ENCODE peak calls at places on chromosomes 12 and 14, in nine cellular contexts. T, E, Y, V, F, G, A, U and P are unnamed samples.

GRCh38 chr12:39103552-39104165 is 198.3 kb upstream of the CPNE8 start:
- DNase-seq in T (peak), E (no peak), V (no peak), A (peak), U (no peak), F (peak), Y (peak), G (peak), P (peak)

GRCh38 chr14:104293231-104293841 is 154.9 kb downstream of the KIF26A start:
- DNase-seq in E (no peak), U (no peak), V (no peak), T (no peak), A (no peak), Y (no peak), F (no peak), G (no peak), P (no peak)

GRCh38 chr12:6167327-6168280 is 32.6 kb upstream of the CD9 start:
- DNase-seq in G (no peak), T (no peak), V (no peak), Y (peak), E (peak), U (no peak), F (peak), A (peak), P (no peak)

GRCh38 chr12:112564160-112564559 is 145.4 kb downstream of the PTPN11 start:
- DNase-seq in E (no peak), A (no peak), U (no peak), T (no peak), G (peak), Y (no peak), V (no peak), F (no peak), P (no peak)

GRCh38 chr14:41749425-41749824 is 142.7 kb downstream of the LRFN5 start:
- DNase-seq in V (no peak), Y (peak), U (no peak), E (no peak), G (no peak), F (no peak), A (peak), T (peak), P (no peak)

GRCh38 chr12:11651785-11652184 is 2.3 kb downstream of the ETV6 start:
- DNase-seq in V (no peak), U (no peak), F (peak), Y (peak), G (no peak), T (peak), A (no peak), E (no peak), P (no peak)

GRCh38 chr14:94946244-94946643 is 176.3 kb upstream of the GSC start:
- DNase-seq in V (no peak), T (no peak), F (no peak), G (no peak), U (no peak), Y (no peak), A (no peak), E (no peak), P (no peak)

GRCh38 chr12:121468451-121468850 is 68.5 kb downstream of the RNF34 start:
- DNase-seq in A (no peak), G (peak), F (peak), U (no peak), T (no peak), Y (no peak), E (no peak), V (no peak), P (no peak)

GRCh38 chr12:28171356-28172060 is 18.7 kb upstream of the CCDC91 start:
- DNase-seq in A (no peak), T (no peak), F (peak), G (no peak), V (no peak), Y (peak), U (no peak), E (no peak), P (no peak)

GRCh38 chr12:120267736-120268135 is 2.2 kb upstream of the PXN start:
- DNase-seq in T (peak), U (no peak), V (no peak), A (no peak), E (no peak), G (no peak), F (no peak), Y (no peak), P (no peak)

GRCh38 chr12:116076399-116076798 is 201.1 kb downstream of the MED13L start:
- DNase-seq in Y (peak), A (no peak), V (no peak), T (no peak), E (no peak), G (no peak), U (no peak), F (peak), P (no peak)

GRCh38 chr12:93199831-93200236 is 177.9 kb upstream of the NUDT4 start:
- DNase-seq in V (no peak), T (no peak), F (no peak), E (no peak), U (no peak), G (no peak), Y (peak), A (peak), P (no peak)

GRCh38 chr12:91219511-91219910 is 36.9 kb upstream of the DCN start:
- DNase-seq in U (no peak), T (no peak), Y (peak), E (no peak), F (peak), V (no peak), A (peak), G (no peak), P (no peak)

GRCh38 chr14:58746261-58746660 is 108.5 kb downstream of the DACT1 start:
- DNase-seq in Y (peak), G (no peak), A (peak), T (peak), U (no peak), E (no peak), V (no peak), F (peak), P (peak)

GRCh38 chr14:32306549-32306948 is 22.5 kb upstream of the AKAP6 start:
- DNase-seq in Y (peak), A (no peak), E (no peak), V (no peak), U (no peak), F (no peak), G (no peak), T (no peak), P (no peak)

GRCh38 chr12:29552324-29552927 is 54.9 kb upstream of the OVCH1 start:
- DNase-seq in G (peak), E (peak), F (peak), Y (peak), A (peak), T (peak), U (peak), V (peak), P (peak)

GRCh38 chr12:106089935-106090334 is 48.8 kb downstream of the NUAK1 start:
- DNase-seq in Y (no peak), V (no peak), F (no peak), G (no peak), E (no peak), T (no peak), A (no peak), U (no peak), P (no peak)

GRCh38 chr12:131219173-131220006 is 265.7 kb downstream of the ADGRD1 start:
- DNase-seq in E (no peak), U (no peak), Y (no peak), T (no peak), F (no peak), A (no peak), G (no peak), V (no peak), P (no peak)

GRCh38 chr14:104219731-104220224 is 81.4 kb downstream of the KIF26A start:
- DNase-seq in T (no peak), V (no peak), G (no peak), E (no peak), F (no peak), A (no peak), U (no peak), Y (no peak), P (no peak)

GRCh38 chr12:54052745-54053624 is 650 bp upstream of the HOXC4 start:
- DNase-seq in Y (no peak), T (peak), E (no peak), G (no peak), A (no peak), V (no peak), F (no peak), U (no peak), P (no peak)

GRCh38 chr12:62123721-62124203 is 136.4 kb upstream of the USP15 start:
- DNase-seq in T (peak), A (peak), V (peak), E (peak), F (peak), U (no peak), G (peak), Y (peak), P (no peak)

GRCh38 chr14:94598816-94599655 is 13.2 kb upstream of the SERPINA3 start:
- DNase-seq in E (peak), U (no peak), V (peak), G (peak), F (peak), T (peak), A (peak), Y (peak), P (peak)

DNA sequence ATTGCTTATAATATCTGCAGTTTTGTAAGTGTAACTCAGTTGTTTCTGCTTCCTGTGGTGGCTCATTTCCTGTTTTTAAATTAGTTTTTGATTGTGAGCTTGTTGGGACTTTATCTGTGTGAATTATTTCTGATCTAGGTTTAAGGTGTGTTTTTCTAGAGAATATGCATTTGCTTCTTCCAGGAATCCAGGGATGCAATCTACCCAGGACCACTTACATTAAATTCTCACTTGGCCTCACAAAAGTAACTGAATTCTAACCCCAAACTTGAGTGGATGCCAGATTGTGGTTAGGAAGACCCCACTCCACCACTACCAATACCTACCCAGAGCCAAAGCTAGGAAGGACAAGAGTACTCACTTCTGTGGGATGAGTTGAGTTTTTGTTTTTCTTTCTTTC is 11.9 kb downstream of the STYX start:
- DNase-seq in F (no peak), G (no peak), U (no peak), E (no peak), T (no peak), V (no peak), A (no peak), Y (no peak), P (no peak)
- H3K27ac ChIP-seq in F (no peak), G (no peak), U (peak), E (peak), T (no peak), V (no peak), A (no peak), Y (peak), P (no peak)

GRCh38 chr12:108815369-108815768 is 42.0 kb downstream of the SSH1 start:
- DNase-seq in A (no peak), U (no peak), T (no peak), E (no peak), F (no peak), G (no peak), Y (no peak), V (no peak), P (no peak)
- H3K27ac ChIP-seq in A (no peak), U (no peak), T (no peak), E (peak), F (peak), G (no peak), Y (no peak), V (no peak), P (peak)

DNA sequence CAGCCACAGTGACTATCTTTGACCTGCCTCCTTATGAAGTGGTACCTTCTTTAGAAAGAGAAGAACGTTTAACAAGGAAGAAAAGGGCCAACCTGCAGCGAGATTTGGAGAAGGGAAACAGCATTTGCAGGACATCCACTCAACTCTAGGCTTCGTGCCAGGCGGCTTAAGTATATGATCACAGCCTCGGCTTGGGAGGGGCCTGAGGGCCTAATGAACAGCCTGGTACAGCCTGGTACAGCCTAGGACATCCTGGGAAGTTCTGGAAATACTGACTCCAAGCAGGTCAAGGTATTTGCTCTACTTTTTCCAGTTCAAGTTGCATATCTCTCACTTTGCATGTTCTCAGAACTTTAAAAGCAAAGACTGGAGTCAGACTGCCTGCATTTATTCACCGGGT is 16.1 kb downstream of the HCAR2 start:
- DNase-seq in T (no peak), Y (peak), G (no peak), A (peak), V (no peak), E (peak), U (no peak), F (no peak), P (peak)
- H3K27ac ChIP-seq in T (no peak), Y (no peak), G (no peak), A (no peak), V (no peak), E (peak), U (no peak), F (no peak), P (peak)

GRCh38 chr12:4943938-4944284 is 34.2 kb downstream of the KCNA1 start:
- DNase-seq in A (no peak), U (no peak), V (no peak), E (no peak), T (no peak), F (no peak), G (no peak), Y (no peak), P (no peak)

GRCh38 chr12:4951601-4952000 is 41.9 kb downstream of the KCNA1 start:
- DNase-seq in Y (no peak), A (no peak), F (no peak), G (no peak), U (no peak), T (no peak), V (no peak), E (no peak), P (no peak)

GRCh38 chr12:4943067-4943937 is 33.6 kb downstream of the KCNA1 start:
- DNase-seq in U (no peak), G (no peak), T (no peak), F (no peak), Y (no peak), V (no peak), E (no peak), A (no peak), P (no peak)

GRCh38 chr12:4947297-4947696 is 37.6 kb downstream of the KCNA1 start:
- DNase-seq in T (no peak), Y (no peak), E (no peak), F (no peak), U (no peak), A (no peak), V (no peak), G (peak), P (no peak)
- H3K27ac ChIP-seq in T (no peak), Y (no peak), E (no peak), F (no peak), U (no peak), A (no peak), V (no peak), G (peak), P (no peak)

GRCh38 chr14:50038398-50039119 is 77.8 kb downstream of the VCPKMT start:
- DNase-seq in G (no peak), F (peak), V (no peak), U (no peak), Y (peak), A (peak), E (no peak), T (no peak), P (no peak)

GRCh38 chr14:50040401-50040775 is 76.0 kb downstream of the VCPKMT start:
- DNase-seq in E (peak), V (no peak), Y (peak), T (peak), G (no peak), F (peak), A (peak), U (no peak), P (no peak)

GRCh38 chr14:50039120-50039517 is 77.3 kb downstream of the VCPKMT start:
- DNase-seq in A (no peak), Y (no peak), U (no peak), V (no peak), E (no peak), F (no peak), T (no peak), G (no peak), P (no peak)

GRCh38 chr14:50040905-50041465 is 75.4 kb downstream of the VCPKMT start:
- DNase-seq in G (no peak), T (no peak), F (no peak), E (no peak), U (no peak), A (no peak), Y (no peak), V (no peak), P (no peak)

GRCh38 chr14:50039734-50040400 is 76.5 kb downstream of the VCPKMT start:
- DNase-seq in G (no peak), F (peak), A (peak), T (peak), V (no peak), E (no peak), Y (peak), U (no peak), P (no peak)
- H3K27ac ChIP-seq in G (no peak), F (peak), A (no peak), T (no peak), V (no peak), E (peak), Y (peak), U (peak), P (no peak)

DNA sequence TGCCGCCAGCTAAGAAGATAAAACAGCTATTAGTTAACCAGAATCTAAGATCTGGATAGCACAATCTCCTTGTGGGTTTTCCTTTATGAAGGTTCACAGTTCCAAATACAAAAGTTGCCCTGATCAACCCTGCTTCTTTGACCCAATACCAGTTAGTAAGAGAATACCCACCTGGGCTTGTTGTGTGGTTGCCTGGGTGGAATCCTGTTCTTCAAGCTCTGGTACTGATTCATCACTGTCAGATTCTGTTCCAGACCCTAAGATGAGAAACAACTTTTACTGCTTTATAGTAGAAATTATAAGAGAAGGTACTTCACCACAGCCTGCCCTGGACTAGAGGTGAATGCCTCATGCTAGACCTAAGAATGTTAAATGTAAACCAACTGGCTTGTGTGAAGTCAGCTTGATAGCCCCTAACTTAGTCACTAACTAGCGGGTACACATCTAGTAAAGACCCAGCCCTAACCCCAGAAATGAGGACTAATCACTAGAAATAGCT is 10.6 kb downstream of the NACA start:
- DNase-seq in F (no peak), T (no peak), E (no peak), A (no peak), G (no peak), Y (no peak), U (no peak), V (no peak), P (no peak)
- H3K27ac ChIP-seq in F (no peak), T (peak), E (no peak), A (peak), G (no peak), Y (no peak), U (no peak), V (no peak), P (no peak)

GRCh38 chr12:50787618-50788017 is 23.7 kb downstream of the ATF1 start:
- DNase-seq in E (no peak), Y (no peak), A (no peak), T (no peak), V (no peak), U (no peak), F (no peak), G (no peak), P (no peak)
- H3K27ac ChIP-seq in E (peak), Y (peak), A (no peak), T (no peak), V (no peak), U (no peak), F (peak), G (no peak), P (no peak)